ENCODE peak calls at places on chromosomes 7 and 10, in eight cellular contexts. Y, D, U, A, K, X, J and L are unnamed samples.
A peak's percentile ranks its signal among the peaks of the same experiment; 100 is the strongest.

GRCh38 chr10:101000602-101000991 is 989 bp downstream of the LZTS2 start:
- DNase-seq in Y (no peak), D (no peak), U (no peak), A (no peak), K (no peak), X (no peak), J (no peak), L (no peak)

GRCh38 chr7:43808410-43808809 is 49.9 kb downstream of the BLVRA start:
- DNase-seq in Y (no peak), D (no peak), U (no peak), A (no peak), K (no peak), X (no peak), J (no peak), L (no peak)

GRCh38 chr7:511476-512145 is 8.0 kb downstream of the PDGFA start:
- DNase-seq in Y (no peak), D (no peak), U (no peak), A (no peak), K (no peak), X (no peak), J (no peak), L (no peak)

GRCh38 chr7:100013328-100013676 is 2.1 kb upstream of the ZKSCAN1 start:
- DNase-seq in Y (no peak), D (no peak), U (no peak), A (no peak), K (no peak), X (no peak), J (no peak), L (no peak)

GRCh38 chr10:92274071-92274470 is 16.8 kb downstream of the CPEB3 start:
- DNase-seq in Y (no peak), D (no peak), U (no peak), A (no peak), K (no peak), X (no peak), J (no peak), L (no peak)

GRCh38 chr7:148793590-148793989 is 90.5 kb downstream of the EZH2 start:
- DNase-seq in Y (no peak), D (no peak), U (no peak), A (no peak), K (no peak), X (no peak), J (no peak), L (no peak)

GRCh38 chr7:131173148-131173890 is 154.4 kb upstream of the MKLN1 start:
- DNase-seq in Y (no peak), D (no peak), U (no peak), A (no peak), K (no peak), X (no peak), J (no peak), L (no peak)

GRCh38 chr10:125708971-125709503 is 10.5 kb upstream of the EDRF1 start:
- DNase-seq in Y (no peak), D (no peak), U (no peak), A (no peak), K (no peak), X (no peak), J (no peak), L (no peak)

GRCh38 chr10:102133373-102134195 is 744 bp downstream of the PPRC1 start:
- DNase-seq in Y (peak; percentile 75), D (no peak), U (no peak), A (peak; percentile 23), K (peak; percentile 93), X (peak; percentile 26), J (peak; percentile 49), L (no peak)

GRCh38 chr7:2231992-2232765 is 566 bp downstream of the MAD1L1 start:
- DNase-seq in Y (peak; percentile 39), D (no peak), U (no peak), A (peak; percentile 45), K (peak; percentile 34), X (peak; percentile 8), J (no peak), L (no peak)

GRCh38 chr7:156612930-156613329 is 27.6 kb upstream of the RNF32 start:
- DNase-seq in Y (no peak), D (peak; percentile 46), U (peak; percentile 48), A (no peak), K (no peak), X (peak; percentile 31), J (no peak), L (no peak)

GRCh38 chr10:121134711-121135110 is 283.5 kb downstream of the WDR11 start:
- DNase-seq in Y (no peak), D (no peak), U (no peak), A (no peak), K (no peak), X (no peak), J (no peak), L (no peak)

GRCh38 chr7:102454423-102454822 is 10.2 kb downstream of the ALKBH4 start:
- DNase-seq in Y (peak; percentile 66), D (no peak), U (no peak), A (no peak), K (no peak), X (no peak), J (peak; percentile 71), L (no peak)

GRCh38 chr10:1029838-1030237 is 4.2 kb upstream of the IDI2 start:
- DNase-seq in Y (no peak), D (no peak), U (no peak), A (no peak), K (no peak), X (no peak), J (no peak), L (no peak)

GRCh38 chr10:36185096-36185495 is 543.0 kb upstream of the FZD8 start:
- DNase-seq in Y (no peak), D (no peak), U (no peak), A (no peak), K (no peak), X (no peak), J (no peak), L (no peak)